ENCODE peak calls at places on chromosomes 13 and 19, in five cellular contexts. H is IMR-90, I is left lung, N is mucosa of descending colon, R is kidney epithelial cell. U is an unnamed sample.

GRCh38 chr13:50104493-50104892 is 89.2 kb downstream of the KCNRG start:
- DNase-seq in H (peak), I (no peak), N (no peak), R (no peak), U (no peak)

GRCh38 chr13:21673592-21674270 is 2.9 kb downstream of the FGF9 start:
- DNase-seq in R (no peak), I (peak), H (peak), N (peak), U (peak)

GRCh38 chr13:100645382-100645781 is 29.2 kb downstream of the TMTC4 start:
- DNase-seq in H (no peak), N (no peak), R (no peak), I (no peak), U (no peak)

GRCh38 chr13:61727714-61728275 is 312.1 kb upstream of the PCDH20 start:
- DNase-seq in H (no peak), R (peak), N (no peak), I (no peak), U (no peak)

GRCh38 chr13:87680298-87680697 is 9.1 kb downstream of the SLITRK5 start:
- DNase-seq in I (no peak), R (no peak), H (no peak), N (no peak), U (no peak)

GRCh38 chr13:33611016-33611805 is 206.7 kb upstream of the RFC3 start:
- DNase-seq in N (no peak), R (peak), H (peak), I (no peak), U (peak)

GRCh38 chr13:106958690-106959089 is 390.8 kb upstream of the ARGLU1 start:
- DNase-seq in I (no peak), N (no peak), R (no peak), H (no peak), U (no peak)

GRCh38 chr19:46080561-46080960 is 39.8 kb upstream of the IGFL4 start:
- DNase-seq in R (peak), N (no peak), I (no peak), H (peak), U (peak)

GRCh38 chr13:44810067-44810840 is 179.0 kb downstream of the NUFIP1 start:
- DNase-seq in R (no peak), N (no peak), I (no peak), H (no peak), U (no peak)

GRCh38 chr13:98533912-98534311 is 43.0 kb downstream of the STK24 start:
- DNase-seq in H (no peak), R (no peak), I (no peak), N (no peak), U (no peak)

GRCh38 chr19:48676487-48676886 is 3.7 kb upstream of the NTN5 start:
- DNase-seq in I (no peak), H (no peak), N (peak), R (no peak), U (no peak)

GRCh38 chr19:47479701-47480503 is 4.1 kb downstream of the KPTN start:
- DNase-seq in I (peak), N (no peak), H (no peak), R (no peak), U (peak)

GRCh38 chr19:6011206-6011605 is 33.3 kb upstream of the RANBP3 start:
- DNase-seq in I (peak), N (no peak), R (no peak), H (no peak), U (no peak)

GRCh38 chr13:41596190-41596589 is 138.8 kb downstream of the RGCC start:
- DNase-seq in H (peak), R (no peak), I (no peak), N (no peak), U (peak)

GRCh38 chr19:9309974-9310446 is 372 bp upstream of the ZNF699 start:
- DNase-seq in I (peak), H (peak), R (peak), N (peak), U (no peak)

GRCh38 chr19:33780251-33780650 is 16.4 kb upstream of the KCTD15 start:
- DNase-seq in R (no peak), I (no peak), N (no peak), H (no peak), U (no peak)

GRCh38 chr13:100789481-100789880 is 114.9 kb upstream of the TMTC4 start:
- DNase-seq in H (no peak), N (no peak), I (no peak), R (no peak), U (no peak)

GRCh38 chr19:29285878-29286277 is 72.9 kb upstream of the UQCRFS1 start:
- DNase-seq in N (no peak), R (no peak), I (no peak), H (no peak), U (no peak)

GRCh38 chr19:51000981-51001380 is 423 bp downstream of the KLK8 start:
- DNase-seq in R (no peak), H (no peak), I (no peak), N (no peak), U (no peak)

DNA sequence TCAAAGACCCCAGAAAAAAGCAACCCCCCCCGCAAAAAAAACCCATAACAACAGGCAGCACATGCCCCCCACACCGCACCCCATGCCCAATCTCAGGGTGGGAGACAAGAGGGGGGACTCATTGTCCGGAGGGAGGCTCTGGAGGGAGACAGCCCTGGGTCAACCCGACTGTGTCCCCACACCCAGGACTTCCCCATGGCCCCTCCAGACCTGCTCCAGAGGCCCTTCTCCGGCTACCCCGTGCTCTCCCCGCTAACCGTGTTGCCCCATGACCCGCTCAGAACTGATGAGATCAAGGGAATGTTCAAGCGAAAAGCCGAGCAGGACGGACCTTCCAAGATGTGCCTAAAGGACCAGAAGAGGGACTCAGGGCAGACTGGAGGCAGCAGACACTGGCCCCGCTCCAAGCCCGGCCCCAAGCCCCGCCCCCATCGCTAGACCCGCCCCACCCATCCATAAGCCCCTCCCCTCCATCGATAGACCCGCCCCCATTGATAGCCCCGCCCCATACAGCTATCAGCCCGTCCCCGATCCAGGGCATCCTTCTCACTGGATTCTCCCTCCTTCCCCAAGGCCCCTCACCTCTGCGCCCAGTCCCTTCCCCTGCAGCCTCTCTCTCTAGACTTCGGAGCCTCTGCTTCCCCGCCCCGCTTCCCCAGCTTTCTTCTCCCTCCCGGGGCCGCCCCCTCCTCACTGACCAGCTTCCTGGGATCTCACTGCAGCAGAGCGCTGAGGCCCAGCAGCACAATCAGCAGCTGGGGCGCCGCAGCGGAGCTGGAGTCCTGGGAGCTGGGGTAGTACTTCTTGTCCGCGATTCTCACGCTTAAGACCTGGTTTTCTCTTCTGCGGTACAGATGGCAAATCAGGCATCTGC is 2.2 kb downstream of the BST2 start:
- DNase-seq in I (no peak), R (no peak), N (no peak), H (no peak), U (no peak)
- H3K4me3 ChIP-seq in I (peak), R (peak), N (no peak), H (no peak), U (peak)

GRCh38 chr19:56538254-56538760 is 441 bp upstream of the ZFP28 start:
- DNase-seq in N (peak), H (peak), R (peak), I (peak), U (peak)
- TF ChIP-seq CTCF in N (no peak), H (no peak), R (no peak), I (peak), U (no peak)

GRCh38 chr13:26475176-26476110 is 82.0 kb upstream of the WASF3 start:
- DNase-seq in H (no peak), I (no peak), N (no peak), R (no peak), U (no peak)
- H3K4me3 ChIP-seq in H (no peak), I (no peak), N (no peak), R (no peak), U (no peak)

DNA sequence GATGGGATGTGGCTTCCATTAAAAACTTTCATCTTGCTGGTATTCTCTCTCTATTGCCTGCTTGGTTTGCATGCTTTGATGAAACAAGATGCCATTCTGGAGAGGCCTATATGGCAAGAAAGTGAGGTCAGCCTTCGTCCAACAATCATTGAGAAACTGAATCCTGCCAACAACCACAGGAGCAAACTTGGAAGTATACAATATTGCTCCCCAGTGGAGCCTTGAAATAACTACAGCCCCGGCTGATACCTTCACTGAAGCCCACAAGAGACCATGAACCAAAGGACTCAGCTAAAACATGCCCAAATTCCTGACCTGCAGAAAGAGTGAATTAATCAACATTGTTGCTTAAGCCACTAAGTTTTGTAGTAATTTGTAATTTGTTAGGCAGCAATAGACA is 82.5 kb upstream of the FGF14 start:
- DNase-seq in R (no peak), H (peak), I (no peak), N (no peak), U (peak)
- TF ChIP-seq CTCF in R (peak), H (no peak), I (no peak), N (no peak), U (no peak)

GRCh38 chr19:53520163-53520546 is 17.8 kb upstream of the ZNF331 start:
- DNase-seq in N (no peak), R (no peak), H (no peak), I (no peak), U (no peak)
- H3K4me3 ChIP-seq in N (no peak), R (peak), H (peak), I (peak), U (peak)

GRCh38 chr13:30864352-30865130 is 41.5 kb upstream of the MEDAG start:
- DNase-seq in H (peak), N (no peak), R (no peak), I (no peak), U (peak)

GRCh38 chr13:30863796-30864195 is 42.3 kb upstream of the MEDAG start:
- DNase-seq in I (no peak), N (no peak), R (no peak), H (no peak), U (no peak)

GRCh38 chr13:30866692-30867669 is 39.1 kb upstream of the MEDAG start:
- DNase-seq in N (no peak), R (no peak), I (no peak), H (no peak), U (no peak)

GRCh38 chr13:30863231-30863630 is 42.8 kb upstream of the MEDAG start:
- DNase-seq in H (no peak), I (no peak), R (no peak), N (no peak), U (no peak)

DNA sequence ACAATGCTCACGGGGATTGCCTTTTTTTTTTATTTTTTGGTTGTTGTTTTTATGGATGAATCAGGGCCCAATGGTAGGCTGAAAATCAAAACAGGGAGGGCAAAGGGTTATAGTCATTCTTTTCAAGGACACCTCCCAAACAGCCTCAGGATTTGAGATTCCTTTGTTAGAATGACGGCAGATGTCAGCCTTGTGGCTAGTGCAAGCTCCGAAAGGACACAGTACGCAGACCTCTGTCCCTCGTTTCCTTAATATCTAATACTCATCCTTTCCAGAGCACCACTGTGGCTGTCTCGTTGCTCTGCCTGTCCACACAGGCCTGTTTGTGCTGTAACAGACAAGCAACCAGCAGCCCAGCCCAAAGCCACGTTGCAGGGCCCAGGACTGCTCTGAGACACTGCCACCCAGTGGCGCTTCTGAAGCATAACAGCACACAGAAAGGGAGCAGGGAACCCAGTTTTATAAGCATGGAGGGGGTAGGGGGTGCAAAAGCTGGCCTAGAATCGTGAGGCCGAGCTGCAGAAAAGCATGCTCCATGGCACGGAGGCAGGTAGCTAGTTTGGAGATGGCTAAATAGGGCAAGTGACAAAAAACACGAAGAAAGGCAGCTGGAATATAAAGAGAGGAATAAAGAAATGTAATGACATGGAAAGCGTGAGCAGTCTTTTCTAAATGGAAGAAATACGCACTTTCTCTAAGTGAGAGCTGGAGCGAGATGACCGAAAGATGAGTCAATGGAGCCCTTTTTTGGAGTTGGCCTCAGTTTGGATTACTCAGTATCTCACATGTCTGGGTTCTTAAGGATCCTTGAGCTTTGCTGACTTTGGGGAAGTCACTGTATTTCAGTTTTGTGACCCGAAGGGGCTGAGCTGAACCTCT is 40.7 kb upstream of the MEDAG start:
- DNase-seq in R (no peak), H (peak), I (no peak), N (peak), U (peak)
- TF ChIP-seq CTCF in R (peak), H (peak), I (peak), N (peak), U (peak)

DNA sequence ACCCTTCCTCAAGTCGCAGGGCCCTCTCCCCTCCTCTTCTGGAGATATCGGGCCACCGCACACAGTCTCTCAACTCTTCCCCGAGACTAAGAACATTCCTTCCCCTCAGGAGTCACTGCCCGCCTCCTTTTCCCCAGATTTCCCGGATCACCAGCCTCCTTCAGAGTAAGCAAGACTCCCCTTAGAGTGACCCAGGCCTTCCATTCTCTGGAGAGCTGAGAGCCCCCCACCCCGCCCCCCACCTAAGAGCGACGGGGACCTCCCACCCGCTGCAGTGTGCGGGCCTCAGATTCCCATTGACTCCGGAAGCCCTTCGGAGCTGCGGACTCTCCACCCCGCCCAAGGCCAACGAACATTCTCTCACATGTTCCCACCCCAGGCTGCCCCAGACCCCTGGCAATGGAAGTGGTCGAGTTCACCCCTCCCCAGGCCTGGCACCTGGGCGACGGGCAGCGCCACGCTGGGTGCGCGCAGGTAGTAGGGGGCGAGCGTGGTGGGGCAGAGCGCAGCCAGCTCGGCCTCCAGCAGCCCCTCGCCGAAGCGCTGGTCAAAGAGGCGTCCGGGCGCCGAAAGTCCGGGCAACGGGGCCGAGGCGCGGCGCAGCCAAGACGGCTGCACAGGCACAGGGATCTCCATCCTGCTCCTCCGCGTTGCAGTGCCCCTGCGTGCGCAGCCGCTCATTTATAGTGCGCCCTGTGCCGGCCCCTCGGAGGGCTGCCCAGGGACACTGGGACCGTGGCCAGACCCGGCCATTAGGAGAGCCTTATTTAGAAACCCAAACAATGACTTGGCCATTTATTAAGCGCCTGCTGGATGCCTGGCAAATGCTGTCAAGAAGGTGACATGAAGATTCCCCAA is at the start of gene HSPB6:
- DNase-seq in I (peak), R (no peak), H (peak), N (peak), U (peak)
- H3K4me3 ChIP-seq in I (peak), R (peak), H (peak), N (peak), U (peak)

DNA sequence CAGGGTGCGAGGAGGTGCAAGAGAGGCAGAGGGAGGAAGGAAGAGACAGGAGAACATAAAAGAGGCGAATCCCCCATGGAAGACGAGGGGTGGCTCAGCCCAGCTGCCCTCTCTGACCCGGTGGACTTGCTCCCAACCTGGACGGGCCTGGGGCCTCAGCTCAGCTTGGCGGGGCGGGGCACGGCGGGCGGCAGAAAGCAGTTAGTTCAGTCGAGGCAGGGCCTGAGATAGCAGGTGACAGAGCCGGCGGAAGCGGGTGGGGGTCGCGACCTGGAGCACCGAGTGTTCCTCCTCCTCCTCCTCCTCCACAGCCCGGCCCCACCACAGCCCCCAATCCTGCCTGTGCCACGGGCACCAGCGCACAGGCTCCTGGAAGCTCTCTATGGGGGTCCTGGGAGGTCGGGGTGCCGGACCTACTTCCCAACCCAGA is 7.0 kb upstream of the CACTIN start:
- DNase-seq in R (no peak), H (no peak), I (no peak), N (no peak), U (no peak)
- TF ChIP-seq CTCF in R (no peak), H (no peak), I (no peak), N (no peak), U (no peak)

GRCh38 chr13:51202477-51203046 is 19.6 kb upstream of the FAM124A start:
- DNase-seq in H (no peak), N (no peak), I (no peak), R (no peak), U (no peak)
- H3K4me3 ChIP-seq in H (no peak), N (no peak), I (no peak), R (no peak), U (no peak)

DNA sequence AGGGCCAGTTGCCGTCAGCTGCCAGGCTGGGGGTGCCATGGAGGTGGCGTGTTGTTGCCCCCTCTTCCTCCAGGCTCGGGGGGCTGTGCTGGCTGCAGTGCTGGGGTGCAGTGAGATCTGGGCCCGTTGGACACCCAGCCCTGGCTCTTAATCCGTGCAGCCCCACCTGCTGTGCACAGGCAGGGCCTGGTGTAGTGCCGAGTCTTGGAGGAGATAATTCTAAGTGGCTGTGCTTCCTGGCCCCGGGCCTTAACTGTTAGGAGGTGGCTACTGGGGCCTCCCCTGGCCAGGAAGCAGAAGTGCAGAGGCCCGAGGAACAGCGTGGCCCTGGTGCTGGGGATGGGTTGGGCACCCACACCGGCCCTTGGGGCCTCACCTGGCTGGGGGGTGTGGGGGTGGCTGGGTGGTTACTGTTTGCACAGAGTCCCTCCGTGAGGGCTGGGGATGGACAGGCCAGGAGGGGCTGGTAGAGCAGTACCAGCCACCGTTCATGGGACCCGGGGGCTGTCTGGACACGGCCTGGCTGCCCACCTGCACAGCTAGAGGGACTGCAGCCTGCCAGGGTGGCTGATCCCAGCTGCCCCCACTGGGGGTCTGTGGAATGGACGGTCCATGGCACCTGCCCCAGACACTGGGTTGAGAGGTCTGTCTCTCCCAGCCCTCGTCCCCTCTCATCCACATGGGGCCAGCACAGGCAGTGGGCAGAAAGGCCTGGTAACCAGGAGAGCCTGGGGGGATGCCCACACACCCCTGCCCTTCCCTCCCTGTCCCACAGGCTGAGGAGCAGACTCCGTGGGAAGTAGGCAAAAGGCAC is 3.3 kb downstream of the GPX4 start:
- DNase-seq in H (peak), R (no peak), I (no peak), N (no peak), U (peak)
- TF ChIP-seq CTCF in H (peak), R (peak), I (no peak), N (no peak), U (no peak)